ENCODE peak calls at places on chromosomes 16 and 17, in five cellular contexts. V is caudate nucleus, X is Panc1, U is neural progenitor cell, T is AG04450. L is an unnamed sample.

GRCh38 chr16:46830417-46830901 is 521 bp downstream of the C16orf87 start:
- DNase-seq in U (peak), V (peak), T (no peak), X (no peak), L (no peak)

GRCh38 chr16:67480833-67481560 is at the start of gene ATP6V0D1:
- DNase-seq in V (peak), U (peak), X (peak), T (peak), L (peak)

GRCh38 chr17:73410586-73411329 is 99.0 kb upstream of the CDC42EP4 start:
- DNase-seq in V (no peak), X (no peak), U (peak), T (no peak), L (no peak)

GRCh38 chr17:57284984-57285646 is 28.8 kb downstream of the MSI2 start:
- DNase-seq in T (no peak), U (peak), X (no peak), V (no peak), L (no peak)

GRCh38 chr16:50473375-50473945 is 74.7 kb upstream of the NKD1 start:
- DNase-seq in V (no peak), X (no peak), T (no peak), U (no peak), L (peak)

GRCh38 chr16:86285938-86286921 is 224.1 kb upstream of the FOXF1 start:
- DNase-seq in T (no peak), X (no peak), U (peak), V (no peak), L (no peak)

GRCh38 chr16:17224859-17225258 is 245.9 kb downstream of the XYLT1 start:
- DNase-seq in X (no peak), U (no peak), T (peak), V (no peak), L (no peak)

GRCh38 chr17:61809816-61810392 is 53.4 kb downstream of the BRIP1 start:
- DNase-seq in T (no peak), V (no peak), X (no peak), U (no peak), L (no peak)

GRCh38 chr16:529012-529575 is 1.6 kb downstream of the CAPN15 start:
- DNase-seq in V (no peak), U (no peak), X (no peak), T (no peak), L (no peak)

GRCh38 chr17:44324571-44325275 is at the start of gene SLC25A39:
- DNase-seq in U (peak), X (no peak), T (peak), V (peak), L (peak)

GRCh38 chr16:23771642-23772041 is 16.8 kb downstream of the CHP2 start:
- DNase-seq in V (no peak), X (no peak), U (no peak), T (no peak), L (peak)

GRCh38 chr16:74650966-74651567 is 15.6 kb downstream of the RFWD3 start:
- DNase-seq in V (no peak), T (no peak), U (peak), X (no peak), L (no peak)

GRCh38 chr17:77320046-77320445 is 179.3 kb downstream of the SEC14L1 start:
- DNase-seq in V (no peak), X (no peak), T (no peak), U (no peak), L (no peak)

GRCh38 chr17:66747561-66748275 is 87.2 kb upstream of the CACNG5 start:
- DNase-seq in T (peak), X (no peak), V (no peak), U (no peak), L (no peak)

GRCh38 chr16:75093598-75094540 is 22.7 kb downstream of the LDHD start:
- DNase-seq in T (no peak), X (no peak), U (no peak), V (no peak), L (no peak)

GRCh38 chr17:3635474-3636153 is 436 bp downstream of the SHPK start:
- DNase-seq in X (no peak), T (no peak), U (no peak), V (no peak), L (no peak)

GRCh38 chr16:30953511-30954124 is 3.9 kb upstream of the SETD1A start:
- DNase-seq in V (peak), X (no peak), U (peak), T (no peak), L (no peak)

GRCh38 chr16:87854053-87854906 is 15.0 kb downstream of the SLC7A5 start:
- DNase-seq in T (no peak), X (no peak), U (no peak), V (peak), L (peak)

GRCh38 chr16:84462296-84463210 is 41.9 kb downstream of the MEAK7 start:
- DNase-seq in V (no peak), X (no peak), T (no peak), U (no peak), L (no peak)

GRCh38 chr17:73371285-73371684 is 59.5 kb upstream of the CDC42EP4 start:
- DNase-seq in V (no peak), X (no peak), T (peak), U (no peak), L (peak)

GRCh38 chr16:88430185-88430523 is 22.9 kb upstream of the ZFPM1 start:
- DNase-seq in V (peak), T (no peak), X (no peak), U (no peak), L (no peak)

GRCh38 chr17:41505836-41506767 is 690 bp upstream of the KRT13 start:
- DNase-seq in T (no peak), X (no peak), U (no peak), V (no peak), L (no peak)

GRCh38 chr17:10616502-10617119 is 40.5 kb downstream of the MYH3 start:
- DNase-seq in U (peak), X (peak), T (peak), V (peak), L (no peak)

GRCh38 chr17:47742319-47743181 is 9.5 kb downstream of the TBX21 start:
- DNase-seq in V (no peak), T (no peak), U (peak), X (no peak), L (no peak)

DNA sequence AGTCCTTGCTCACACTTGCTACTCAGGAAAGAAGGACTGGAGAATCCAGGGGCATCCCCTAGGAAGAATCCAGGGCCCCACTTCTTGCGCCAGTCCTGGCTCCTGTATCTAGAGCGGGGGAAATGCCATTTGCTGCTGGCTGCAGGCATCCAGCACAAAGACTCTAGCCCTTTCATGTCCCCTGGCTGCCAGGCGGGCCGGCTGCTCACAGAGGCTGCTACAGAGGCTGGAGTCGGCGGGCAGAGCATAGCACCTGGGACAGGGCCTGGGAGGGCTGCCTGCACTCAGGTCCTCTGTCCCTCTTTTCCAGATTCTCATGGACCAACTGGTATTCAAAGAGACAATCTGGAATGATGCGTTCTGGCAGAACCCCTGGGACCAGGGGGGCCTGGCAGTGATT is 13.8 kb downstream of the SMIM5 start:
- DNase-seq in T (no peak), X (no peak), V (no peak), U (no peak), L (no peak)
- H3K27ac ChIP-seq in T (no peak), X (no peak), V (peak), U (no peak), L (peak)

DNA sequence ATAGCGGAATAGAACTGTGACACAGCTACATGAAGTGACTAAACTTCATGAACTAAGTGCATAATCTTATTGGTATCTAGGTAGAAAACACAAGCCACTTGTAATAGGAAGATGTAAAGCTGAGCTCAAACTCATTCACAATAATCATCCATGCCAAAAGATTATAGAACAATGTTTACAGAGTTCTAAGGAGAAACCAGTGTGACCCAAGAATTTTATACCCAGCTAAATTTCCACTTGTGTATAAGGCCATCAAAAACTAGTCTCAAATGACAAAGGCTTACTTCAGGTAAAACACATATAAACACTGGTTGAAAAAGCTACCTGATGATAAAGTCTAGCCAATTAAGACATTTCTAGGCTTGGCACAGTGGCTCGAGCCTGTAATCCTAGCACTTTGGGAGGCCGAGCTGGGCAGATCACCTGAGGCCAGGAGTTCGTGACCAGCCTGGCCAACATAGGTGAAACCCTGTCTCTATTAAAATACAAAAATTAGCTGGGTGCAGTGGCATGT is 16.9 kb upstream of the CPD start:
- DNase-seq in X (no peak), U (no peak), T (no peak), V (no peak), L (no peak)
- H3K27ac ChIP-seq in X (no peak), U (no peak), T (no peak), V (no peak), L (no peak)

DNA sequence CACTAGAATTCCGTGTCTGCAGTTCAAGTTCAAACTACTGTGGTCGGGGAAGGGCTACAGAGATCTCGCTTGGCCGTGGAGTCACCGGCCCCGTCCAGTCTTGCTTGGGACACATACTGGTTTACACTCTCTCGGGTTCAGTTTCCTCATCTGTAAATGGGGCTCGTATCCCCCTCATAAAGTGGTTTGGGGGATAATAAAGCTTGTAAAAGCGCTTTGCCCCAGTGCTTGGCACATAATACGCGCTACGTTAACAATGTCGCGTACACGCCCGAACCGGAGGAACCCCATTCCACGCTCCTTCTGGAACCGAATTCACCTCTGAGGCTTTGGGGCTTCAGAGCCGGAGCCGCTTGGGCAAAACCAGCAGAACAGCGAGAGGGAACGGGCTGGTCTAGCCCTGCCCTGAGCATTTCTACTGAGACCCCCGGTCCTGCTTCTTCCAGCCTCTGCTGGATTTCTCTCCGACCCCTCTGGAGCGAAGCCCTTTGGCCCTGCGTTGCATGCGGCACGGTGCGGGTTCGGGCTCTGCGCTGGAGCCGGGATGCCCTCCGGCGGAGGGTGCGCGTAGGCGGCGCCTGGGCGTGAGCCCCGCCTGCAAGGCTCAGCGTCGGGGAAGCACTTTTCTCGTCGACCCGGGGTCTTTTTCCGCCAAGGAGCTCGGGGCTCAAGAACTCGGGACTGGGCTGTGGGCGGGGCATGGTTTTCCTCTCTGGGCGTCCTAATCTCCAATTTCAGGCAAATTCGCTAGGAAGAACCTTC is 26.1 kb upstream of the HOXB13 start:
- DNase-seq in X (no peak), U (peak), T (no peak), V (no peak), L (no peak)
- H3K27ac ChIP-seq in X (no peak), U (no peak), T (no peak), V (no peak), L (no peak)

GRCh38 chr17:32274643-32275042 is 9.0 kb downstream of the RHBDL3 start:
- DNase-seq in U (no peak), X (no peak), T (no peak), V (no peak), L (no peak)

GRCh38 chr17:32274101-32274500 is 8.5 kb downstream of the RHBDL3 start:
- DNase-seq in V (no peak), T (no peak), X (no peak), U (no peak), L (no peak)

GRCh38 chr17:32277284-32277683 is 11.7 kb downstream of the RHBDL3 start:
- DNase-seq in V (no peak), X (no peak), T (no peak), U (peak), L (no peak)

GRCh38 chr17:32276217-32276616 is 10.6 kb downstream of the RHBDL3 start:
- DNase-seq in T (no peak), U (no peak), V (no peak), X (no peak), L (no peak)

GRCh38 chr17:32275060-32276042 is 9.7 kb downstream of the RHBDL3 start:
- DNase-seq in V (peak), T (no peak), X (no peak), U (no peak), L (peak)
- H3K27ac ChIP-seq in V (no peak), T (peak), X (no peak), U (no peak), L (no peak)

GRCh38 chr16:81940781-81941560 is 70.3 kb downstream of the SDR42E1 start:
- DNase-seq in X (no peak), T (peak), U (peak), V (no peak), L (peak)

GRCh38 chr16:81945665-81946064 is 65.6 kb downstream of the SDR42E1 start:
- DNase-seq in U (no peak), T (no peak), X (no peak), V (no peak), L (no peak)

GRCh38 chr16:81951564-81951963 is 59.7 kb downstream of the SDR42E1 start:
- DNase-seq in T (no peak), U (no peak), X (no peak), V (no peak), L (no peak)

GRCh38 chr16:81946206-81946605 is 65.1 kb downstream of the SDR42E1 start:
- DNase-seq in T (no peak), X (no peak), U (no peak), V (no peak), L (no peak)
- H3K27ac ChIP-seq in T (no peak), X (no peak), U (no peak), V (no peak), L (no peak)

GRCh38 chr16:27319257-27319965 is 5.6 kb downstream of the IL4R start:
- DNase-seq in U (no peak), V (no peak), T (no peak), X (no peak), L (no peak)
- H3K27ac ChIP-seq in U (no peak), V (no peak), T (no peak), X (no peak), L (peak)

GRCh38 chr16:79434097-79434496 is 166.4 kb downstream of the MAF start:
- DNase-seq in U (no peak), X (no peak), T (no peak), V (no peak), L (no peak)
- H3K27ac ChIP-seq in U (no peak), X (no peak), T (no peak), V (no peak), L (no peak)

DNA sequence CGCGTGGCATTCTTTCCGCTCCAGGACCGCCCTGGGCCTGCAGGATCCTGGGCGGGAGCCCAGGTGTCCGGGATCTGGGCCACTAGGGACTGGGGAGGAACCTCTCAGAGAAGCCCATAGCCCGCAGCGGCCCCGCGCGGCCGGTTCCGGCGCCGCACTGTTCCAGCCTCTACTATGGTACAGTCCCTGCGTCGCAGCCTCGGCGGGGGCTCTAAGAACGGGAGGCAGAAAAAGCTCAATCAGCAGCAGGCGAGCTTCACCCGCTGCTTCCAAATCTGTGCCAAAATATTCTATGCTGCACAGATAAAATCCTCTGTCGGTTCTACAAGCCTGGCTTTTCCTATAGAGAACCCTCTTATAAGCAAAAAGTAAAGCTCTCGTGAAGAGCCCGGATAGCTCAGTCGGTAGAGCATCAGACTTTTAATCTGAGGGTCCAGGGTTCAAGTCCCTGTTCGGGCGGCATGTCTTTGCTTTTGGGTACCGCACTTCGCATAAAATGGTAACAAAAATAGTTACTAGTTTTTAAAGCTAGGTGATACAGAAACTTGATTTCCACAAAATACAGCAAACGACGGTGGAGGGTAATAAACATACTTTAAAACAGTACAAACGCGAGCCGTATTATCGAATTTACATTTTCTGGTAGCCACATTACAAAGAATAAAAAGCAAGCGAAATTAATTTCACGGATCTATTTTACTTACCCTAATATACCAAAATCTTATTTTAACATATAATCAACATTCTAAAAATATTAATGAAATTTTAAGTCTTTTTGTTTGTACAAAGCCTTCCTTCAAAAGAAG is 658 bp upstream of the ALOXE3 start:
- DNase-seq in T (peak), X (no peak), V (peak), U (peak), L (no peak)
- H3K27ac ChIP-seq in T (peak), X (peak), V (peak), U (no peak), L (peak)

DNA sequence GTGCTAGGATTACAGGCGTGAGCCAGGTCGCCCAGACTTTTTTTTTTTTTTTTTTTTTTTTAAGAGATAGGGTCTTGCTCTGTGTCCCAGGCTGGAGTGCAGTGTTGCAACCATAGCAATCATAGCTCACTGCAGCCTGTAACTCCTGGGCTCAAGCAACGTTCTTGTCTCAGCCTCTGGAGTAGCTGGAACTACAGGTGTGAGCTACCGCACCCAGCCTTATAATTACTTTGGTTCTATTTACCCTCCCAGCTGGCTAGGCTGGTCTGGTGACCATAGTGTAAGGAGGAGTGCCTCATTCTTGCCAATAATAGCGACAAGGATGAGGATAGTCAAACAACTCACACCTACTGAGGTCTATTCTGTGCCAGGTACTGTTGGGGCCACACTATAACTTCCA is 39.6 kb upstream of the USP7 start:
- DNase-seq in U (no peak), T (no peak), V (no peak), X (no peak), L (no peak)
- H3K27ac ChIP-seq in U (no peak), T (no peak), V (no peak), X (no peak), L (no peak)